ENCODE peak calls at places on chromosomes 4 and X, in five cellular contexts. One of them, this sample, is unnamed.
A peak's percentile ranks its signal among the peaks of the same experiment; 100 is the strongest.

GRCh38 chr4:169115897-169116254 is 105.8 kb upstream of the CBR4 start:
- DNase-seq in activated B cell treated with CpG ODN at 0.5 μM for 24 hours: no peak
- DNase-seq in astrocyte of the cerebellum: peak; percentile 67
- DNase-seq in GM20000: no peak
- DNase-seq in fibroblast of the aortic adventitia: peak; percentile 99
- DNase-seq in this sample: no peak

GRCh38 chr4:85745939-85746338 is 271.0 kb downstream of the ARHGAP24 start:
- DNase-seq in activated B cell treated with CpG ODN at 0.5 μM for 24 hours: no peak
- DNase-seq in astrocyte of the cerebellum: no peak
- DNase-seq in GM20000: no peak
- DNase-seq in fibroblast of the aortic adventitia: no peak
- DNase-seq in this sample: no peak

GRCh38 chrX:129769467-129770154 is 10.1 kb upstream of the SASH3 start:
- DNase-seq in activated B cell treated with CpG ODN at 0.5 μM for 24 hours: no peak
- DNase-seq in astrocyte of the cerebellum: peak; percentile 20
- DNase-seq in GM20000: peak; percentile 53
- DNase-seq in fibroblast of the aortic adventitia: no peak
- DNase-seq in this sample: no peak

GRCh38 chr4:154982187-154983047 is 201.3 kb downstream of the RBM46 start:
- DNase-seq in activated B cell treated with CpG ODN at 0.5 μM for 24 hours: no peak
- DNase-seq in astrocyte of the cerebellum: peak; percentile 26
- DNase-seq in GM20000: peak; percentile 52
- DNase-seq in fibroblast of the aortic adventitia: peak; percentile 81
- DNase-seq in this sample: no peak

GRCh38 chrX:39730671-39731389 is 366.9 kb downstream of the BCOR start:
- DNase-seq in activated B cell treated with CpG ODN at 0.5 μM for 24 hours: no peak
- DNase-seq in astrocyte of the cerebellum: peak; percentile 60
- DNase-seq in GM20000: peak; percentile 67
- DNase-seq in fibroblast of the aortic adventitia: peak; percentile 93
- DNase-seq in this sample: no peak

GRCh38 chrX:139776614-139777013 is 68.6 kb upstream of the MCF2 start:
- DNase-seq in activated B cell treated with CpG ODN at 0.5 μM for 24 hours: no peak
- DNase-seq in astrocyte of the cerebellum: no peak
- DNase-seq in GM20000: no peak
- DNase-seq in fibroblast of the aortic adventitia: no peak
- DNase-seq in this sample: no peak

GRCh38 chrX:49884290-49884862 is 5.1 kb downstream of the USP27X start:
- DNase-seq in activated B cell treated with CpG ODN at 0.5 μM for 24 hours: peak; percentile 39
- DNase-seq in astrocyte of the cerebellum: no peak
- DNase-seq in GM20000: peak; percentile 48
- DNase-seq in fibroblast of the aortic adventitia: peak; percentile 53
- DNase-seq in this sample: no peak

GRCh38 chr4:125390126-125390525 is 75.4 kb downstream of the FAT4 start:
- DNase-seq in activated B cell treated with CpG ODN at 0.5 μM for 24 hours: no peak
- DNase-seq in astrocyte of the cerebellum: peak; percentile 38
- DNase-seq in GM20000: no peak
- DNase-seq in fibroblast of the aortic adventitia: peak; percentile 75
- DNase-seq in this sample: no peak

GRCh38 chr4:143559757-143560147 is 46.2 kb downstream of the SMARCA5 start:
- DNase-seq in activated B cell treated with CpG ODN at 0.5 μM for 24 hours: no peak
- DNase-seq in astrocyte of the cerebellum: no peak
- DNase-seq in GM20000: no peak
- DNase-seq in fibroblast of the aortic adventitia: no peak
- DNase-seq in this sample: no peak

GRCh38 chrX:46545111-46546005 is at the start of gene ZNF674:
- DNase-seq in activated B cell treated with CpG ODN at 0.5 μM for 24 hours: peak; percentile 86
- DNase-seq in astrocyte of the cerebellum: peak; percentile 72
- DNase-seq in GM20000: peak; percentile 81
- DNase-seq in fibroblast of the aortic adventitia: peak; percentile 89
- DNase-seq in this sample: peak; percentile 91

GRCh38 chr4:52904421-52904820 is 42.3 kb downstream of the RASL11B start:
- DNase-seq in activated B cell treated with CpG ODN at 0.5 μM for 24 hours: no peak
- DNase-seq in astrocyte of the cerebellum: peak; percentile 41
- DNase-seq in GM20000: no peak
- DNase-seq in fibroblast of the aortic adventitia: peak; percentile 33
- DNase-seq in this sample: no peak

GRCh38 chrX:132786217-132786616 is 172.2 kb downstream of the HS6ST2 start:
- DNase-seq in activated B cell treated with CpG ODN at 0.5 μM for 24 hours: no peak
- DNase-seq in astrocyte of the cerebellum: peak; percentile 4
- DNase-seq in GM20000: no peak
- DNase-seq in fibroblast of the aortic adventitia: no peak
- DNase-seq in this sample: no peak

GRCh38 chrX:24761306-24761705 is 67.6 kb downstream of the POLA1 start:
- DNase-seq in activated B cell treated with CpG ODN at 0.5 μM for 24 hours: no peak
- DNase-seq in astrocyte of the cerebellum: no peak
- DNase-seq in GM20000: no peak
- DNase-seq in fibroblast of the aortic adventitia: peak; percentile 35
- DNase-seq in this sample: no peak

GRCh38 chrX:109679820-109680219 is 53.2 kb downstream of the ACSL4 start:
- DNase-seq in activated B cell treated with CpG ODN at 0.5 μM for 24 hours: no peak
- DNase-seq in astrocyte of the cerebellum: no peak
- DNase-seq in GM20000: no peak
- DNase-seq in fibroblast of the aortic adventitia: no peak
- DNase-seq in this sample: no peak

GRCh38 chr4:139921551-139922184 is 232.3 kb downstream of the MAML3 start:
- DNase-seq in activated B cell treated with CpG ODN at 0.5 μM for 24 hours: no peak
- DNase-seq in astrocyte of the cerebellum: no peak
- DNase-seq in GM20000: no peak
- DNase-seq in fibroblast of the aortic adventitia: no peak
- DNase-seq in this sample: no peak

GRCh38 chr4:173448919-173449641 is 50.2 kb upstream of the SCRG1 start:
- DNase-seq in activated B cell treated with CpG ODN at 0.5 μM for 24 hours: no peak
- DNase-seq in astrocyte of the cerebellum: no peak
- DNase-seq in GM20000: peak; percentile 22
- DNase-seq in fibroblast of the aortic adventitia: no peak
- DNase-seq in this sample: no peak

GRCh38 chrX:2984342-2984741 is 22.0 kb upstream of the ARSH start:
- DNase-seq in activated B cell treated with CpG ODN at 0.5 μM for 24 hours: no peak
- DNase-seq in astrocyte of the cerebellum: no peak
- DNase-seq in GM20000: no peak
- DNase-seq in fibroblast of the aortic adventitia: no peak
- DNase-seq in this sample: no peak

GRCh38 chr4:174111350-174111888 is 172.0 kb downstream of the FBXO8 start:
- DNase-seq in activated B cell treated with CpG ODN at 0.5 μM for 24 hours: no peak
- DNase-seq in astrocyte of the cerebellum: no peak
- DNase-seq in GM20000: no peak
- DNase-seq in fibroblast of the aortic adventitia: no peak
- DNase-seq in this sample: no peak

GRCh38 chrX:115189646-115190635 is 731 bp downstream of the RBMXL3 start:
- DNase-seq in activated B cell treated with CpG ODN at 0.5 μM for 24 hours: no peak
- DNase-seq in astrocyte of the cerebellum: no peak
- DNase-seq in GM20000: no peak
- DNase-seq in fibroblast of the aortic adventitia: no peak
- DNase-seq in this sample: no peak

GRCh38 chr4:78599931-78600375 is 48.4 kb downstream of the ANXA3 start:
- DNase-seq in activated B cell treated with CpG ODN at 0.5 μM for 24 hours: no peak
- DNase-seq in astrocyte of the cerebellum: no peak
- DNase-seq in GM20000: no peak
- DNase-seq in fibroblast of the aortic adventitia: no peak
- DNase-seq in this sample: no peak

GRCh38 chrX:25131055-25131454 is 115.3 kb upstream of the ARX start:
- DNase-seq in activated B cell treated with CpG ODN at 0.5 μM for 24 hours: no peak
- DNase-seq in astrocyte of the cerebellum: no peak
- DNase-seq in GM20000: no peak
- DNase-seq in fibroblast of the aortic adventitia: no peak
- DNase-seq in this sample: no peak

GRCh38 chr4:112377127-112377635 is 80.0 kb downstream of the ALPK1 start:
- DNase-seq in activated B cell treated with CpG ODN at 0.5 μM for 24 hours: no peak
- DNase-seq in astrocyte of the cerebellum: no peak
- DNase-seq in GM20000: no peak
- DNase-seq in fibroblast of the aortic adventitia: no peak
- DNase-seq in this sample: no peak

GRCh38 chr4:112378858-112379257 is 81.7 kb downstream of the ALPK1 start:
- DNase-seq in activated B cell treated with CpG ODN at 0.5 μM for 24 hours: no peak
- DNase-seq in astrocyte of the cerebellum: no peak
- DNase-seq in GM20000: no peak
- DNase-seq in fibroblast of the aortic adventitia: peak; percentile 27
- DNase-seq in this sample: no peak

GRCh38 chr4:112377701-112378620 is 80.8 kb downstream of the ALPK1 start:
- DNase-seq in activated B cell treated with CpG ODN at 0.5 μM for 24 hours: no peak
- DNase-seq in astrocyte of the cerebellum: no peak
- DNase-seq in GM20000: no peak
- DNase-seq in fibroblast of the aortic adventitia: no peak
- DNase-seq in this sample: no peak

GRCh38 chr4:112381996-112382692 is 85.0 kb downstream of the ALPK1 start:
- DNase-seq in activated B cell treated with CpG ODN at 0.5 μM for 24 hours: no peak
- DNase-seq in astrocyte of the cerebellum: no peak
- DNase-seq in GM20000: no peak
- DNase-seq in fibroblast of the aortic adventitia: no peak
- DNase-seq in this sample: no peak

GRCh38 chr4:112379306-112379705 is 82.1 kb downstream of the ALPK1 start:
- DNase-seq in activated B cell treated with CpG ODN at 0.5 μM for 24 hours: no peak
- DNase-seq in astrocyte of the cerebellum: no peak
- DNase-seq in GM20000: no peak
- DNase-seq in fibroblast of the aortic adventitia: no peak
- DNase-seq in this sample: no peak
- TF ChIP-seq CTCF in activated B cell treated with CpG ODN at 0.5 μM for 24 hours: no peak
- TF ChIP-seq CTCF in astrocyte of the cerebellum: peak; percentile 19
- TF ChIP-seq CTCF in GM20000: no peak
- TF ChIP-seq CTCF in fibroblast of the aortic adventitia: no peak
- TF ChIP-seq CTCF in this sample: peak; percentile 70

DNA sequence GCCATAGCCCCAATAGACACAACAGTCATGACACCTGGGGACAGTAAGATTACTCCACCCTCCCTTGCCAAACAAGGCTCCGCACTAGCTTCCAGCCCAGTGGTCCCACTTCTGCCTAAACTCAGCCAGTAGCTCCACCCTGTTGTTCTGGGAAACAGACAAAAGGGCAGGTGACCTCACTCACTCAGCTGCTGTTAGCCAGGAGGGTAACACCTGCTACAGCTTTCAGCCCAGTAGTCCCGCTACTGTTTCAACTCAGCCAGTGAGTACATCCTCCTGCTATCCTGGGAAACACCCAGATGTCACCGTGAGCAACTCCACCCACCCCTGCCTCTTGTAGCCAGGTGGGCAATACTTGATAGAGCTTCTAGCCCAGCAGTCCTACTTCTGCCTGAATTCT is 162.7 kb upstream of the CPXCR1 start:
- DNase-seq in activated B cell treated with CpG ODN at 0.5 μM for 24 hours: no peak
- DNase-seq in astrocyte of the cerebellum: no peak
- DNase-seq in GM20000: no peak
- DNase-seq in fibroblast of the aortic adventitia: no peak
- DNase-seq in this sample: no peak
- TF ChIP-seq CTCF in activated B cell treated with CpG ODN at 0.5 μM for 24 hours: no peak
- TF ChIP-seq CTCF in astrocyte of the cerebellum: no peak
- TF ChIP-seq CTCF in GM20000: no peak
- TF ChIP-seq CTCF in fibroblast of the aortic adventitia: no peak
- TF ChIP-seq CTCF in this sample: no peak

DNA sequence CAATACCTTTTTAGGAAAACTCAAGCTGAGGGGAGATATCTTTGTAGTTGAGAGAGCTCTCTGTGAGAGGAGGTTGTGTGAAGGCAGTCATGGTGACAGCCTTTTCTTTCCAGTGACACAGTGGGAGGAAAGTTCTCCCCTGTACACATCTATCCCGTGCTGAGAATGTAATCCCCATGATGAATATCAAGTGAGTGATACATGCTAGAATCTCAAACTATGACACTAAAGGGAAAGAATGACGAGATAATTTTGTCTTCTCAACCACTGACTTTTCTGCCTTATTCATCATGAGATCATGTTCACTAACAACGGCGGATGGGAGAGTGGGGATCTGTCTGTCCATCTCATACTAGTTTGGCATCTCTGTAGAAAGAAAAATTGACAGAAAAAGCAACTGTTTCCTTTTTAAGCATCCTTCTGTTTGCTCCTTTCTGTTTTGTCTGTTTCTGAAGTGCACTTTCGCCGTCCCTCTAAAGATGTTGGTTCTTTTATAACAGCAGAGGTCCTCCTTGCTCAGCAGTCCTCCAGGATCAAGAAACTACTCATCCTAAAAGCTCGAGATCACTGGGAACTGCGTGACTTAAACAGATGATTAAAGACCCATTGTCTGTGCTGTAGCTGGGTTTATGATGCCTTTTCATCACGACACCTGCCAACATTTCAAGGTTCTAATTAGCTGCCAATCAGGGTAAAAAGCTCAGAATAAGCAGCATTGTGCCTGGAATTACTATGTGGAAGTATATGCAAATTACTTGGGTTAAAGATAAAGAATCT is 137.6 kb downstream of the DCK start:
- DNase-seq in activated B cell treated with CpG ODN at 0.5 μM for 24 hours: no peak
- DNase-seq in astrocyte of the cerebellum: no peak
- DNase-seq in GM20000: no peak
- DNase-seq in fibroblast of the aortic adventitia: peak; percentile 77
- DNase-seq in this sample: no peak
- TF ChIP-seq CTCF in activated B cell treated with CpG ODN at 0.5 μM for 24 hours: no peak
- TF ChIP-seq CTCF in astrocyte of the cerebellum: peak; percentile 28
- TF ChIP-seq CTCF in GM20000: no peak
- TF ChIP-seq CTCF in fibroblast of the aortic adventitia: peak; percentile 27
- TF ChIP-seq CTCF in this sample: peak; percentile 16

GRCh38 chr4:29081230-29081955 is 1638.8 kb upstream of the PCDH7 start:
- DNase-seq in activated B cell treated with CpG ODN at 0.5 μM for 24 hours: no peak
- DNase-seq in astrocyte of the cerebellum: peak; percentile 0
- DNase-seq in GM20000: no peak
- DNase-seq in fibroblast of the aortic adventitia: peak; percentile 14
- DNase-seq in this sample: no peak
- TF ChIP-seq CTCF in activated B cell treated with CpG ODN at 0.5 μM for 24 hours: no peak
- TF ChIP-seq CTCF in astrocyte of the cerebellum: no peak
- TF ChIP-seq CTCF in GM20000: no peak
- TF ChIP-seq CTCF in fibroblast of the aortic adventitia: no peak
- TF ChIP-seq CTCF in this sample: peak; percentile 52

DNA sequence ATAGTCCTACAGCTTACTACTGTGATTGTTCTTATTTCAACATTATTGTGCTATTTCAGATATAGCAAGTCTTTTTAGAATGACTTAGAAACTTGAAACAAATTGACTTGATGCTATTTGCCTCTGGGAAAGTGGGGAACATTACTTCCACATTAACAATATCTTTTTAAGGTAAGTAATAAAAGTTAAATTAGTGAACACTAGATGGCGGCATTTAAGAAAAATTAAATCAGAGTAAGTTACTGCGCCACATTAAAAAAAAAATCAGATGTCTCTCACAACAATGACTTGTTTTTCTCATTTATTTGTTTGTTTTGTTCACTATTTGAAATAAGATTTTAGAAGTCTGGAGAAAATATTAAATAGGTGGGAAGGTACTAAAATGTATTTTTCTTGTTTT is 1026.9 kb upstream of the SLIT2 start:
- DNase-seq in activated B cell treated with CpG ODN at 0.5 μM for 24 hours: no peak
- DNase-seq in astrocyte of the cerebellum: peak; percentile 22
- DNase-seq in GM20000: peak; percentile 3
- DNase-seq in fibroblast of the aortic adventitia: peak; percentile 63
- DNase-seq in this sample: no peak
- TF ChIP-seq CTCF in activated B cell treated with CpG ODN at 0.5 μM for 24 hours: no peak
- TF ChIP-seq CTCF in astrocyte of the cerebellum: no peak
- TF ChIP-seq CTCF in GM20000: no peak
- TF ChIP-seq CTCF in fibroblast of the aortic adventitia: no peak
- TF ChIP-seq CTCF in this sample: peak; percentile 75

GRCh38 chr4:120809518-120809917 is 113.0 kb downstream of the PRDM5 start:
- DNase-seq in activated B cell treated with CpG ODN at 0.5 μM for 24 hours: no peak
- DNase-seq in astrocyte of the cerebellum: no peak
- DNase-seq in GM20000: no peak
- DNase-seq in fibroblast of the aortic adventitia: no peak
- DNase-seq in this sample: no peak
- TF ChIP-seq CTCF in activated B cell treated with CpG ODN at 0.5 μM for 24 hours: no peak
- TF ChIP-seq CTCF in astrocyte of the cerebellum: no peak
- TF ChIP-seq CTCF in GM20000: no peak
- TF ChIP-seq CTCF in fibroblast of the aortic adventitia: peak; percentile 41
- TF ChIP-seq CTCF in this sample: peak; percentile 57

This sample was measured in type B pancreatic cell.